ENCODE peak calls at places on chromosomes 11 and 22, in five cellular contexts. M, X, K, P and Q are unnamed samples.

GRCh38 chr11:19577849-19578619 is 134.6 kb upstream of the NAV2 start:
- DNase-seq in P (no peak), X (peak; percentile 57), M (no peak), K (no peak), Q (no peak)

GRCh38 chr22:23113847-23114720 is 27.7 kb downstream of the RSPH14 start:
- DNase-seq in M (no peak), P (no peak), K (no peak), X (no peak), Q (no peak)

GRCh38 chr22:29702025-29702930 is 17.5 kb upstream of the CABP7 start:
- DNase-seq in X (peak; percentile 41), M (no peak), K (no peak), P (no peak), Q (no peak)

GRCh38 chr11:33358150-33358831 is 101.1 kb downstream of the HIPK3 start:
- DNase-seq in M (no peak), K (no peak), X (no peak), P (no peak), Q (no peak)

GRCh38 chr11:2199466-2200341 is 28.1 kb upstream of the TH start:
- DNase-seq in X (peak; percentile 19), M (no peak), K (no peak), P (no peak), Q (no peak)

GRCh38 chr11:33696931-33697638 is 3.5 kb downstream of the C11orf91 start:
- DNase-seq in K (no peak), X (no peak), M (no peak), P (no peak), Q (no peak)

GRCh38 chr11:126450198-126450597 is 94.7 kb downstream of the ST3GAL4 start:
- DNase-seq in X (no peak), M (no peak), K (no peak), P (no peak), Q (no peak)

GRCh38 chr11:6778518-6778917 is 4.3 kb upstream of the OR2AG1 start:
- DNase-seq in M (no peak), P (no peak), X (no peak), K (no peak), Q (no peak)

GRCh38 chr22:20141186-20142077 is 9.4 kb downstream of the CCDC188 start:
- DNase-seq in K (no peak), X (no peak), M (no peak), P (no peak), Q (no peak)

GRCh38 chr11:101862410-101863233 is 52.2 kb upstream of the CEP126 start:
- DNase-seq in P (no peak), K (no peak), X (peak; percentile 15), M (no peak), Q (no peak)

GRCh38 chr11:20669833-20670684 is 673 bp downstream of the NELL1 start:
- DNase-seq in M (no peak), X (peak; percentile 67), K (no peak), P (no peak), Q (no peak)

GRCh38 chr11:73215191-73216134 is 2.6 kb upstream of the P2RY2 start:
- DNase-seq in P (no peak), K (no peak), X (no peak), M (no peak), Q (no peak)

GRCh38 chr22:49983148-49984042 is 22.8 kb downstream of the PIM3 start:
- DNase-seq in X (peak; percentile 69), P (no peak), K (no peak), M (no peak), Q (no peak)

GRCh38 chr22:43162412-43163150 is 11.2 kb downstream of the TSPO start:
- DNase-seq in M (no peak), X (no peak), P (no peak), K (no peak), Q (no peak)

GRCh38 chr22:49372530-49373288 is 455.0 kb downstream of the BRD1 start:
- DNase-seq in P (no peak), M (no peak), X (peak; percentile 67), K (peak; percentile 55), Q (no peak)

GRCh38 chr11:78815631-78816232 is 241.1 kb upstream of the NARS2 start:
- DNase-seq in X (no peak), M (no peak), P (no peak), K (no peak), Q (no peak)

GRCh38 chr22:46815896-46816721 is 53.7 kb downstream of the TBC1D22A start:
- DNase-seq in X (no peak), K (peak; percentile 48), P (no peak), M (no peak), Q (no peak)

GRCh38 chr22:42299586-42300285 is 29.3 kb upstream of the TCF20 start:
- DNase-seq in X (no peak), P (no peak), M (no peak), K (peak; percentile 63), Q (no peak)

GRCh38 chr11:20672575-20672974 is 3.2 kb downstream of the NELL1 start:
- DNase-seq in K (peak; percentile 14), P (no peak), M (no peak), X (peak; percentile 50), Q (no peak)

GRCh38 chr11:2264366-2265011 is 5.9 kb downstream of the ASCL2 start:
- DNase-seq in K (no peak), X (no peak), P (no peak), M (no peak), Q (no peak)

GRCh38 chr22:32202539-32203180 is 2.2 kb downstream of the RFPL2 start:
- DNase-seq in X (peak; percentile 78), P (no peak), M (no peak), K (peak; percentile 22), Q (no peak)

GRCh38 chr11:132206993-132207392 is 836.6 kb downstream of the NTM start:
- DNase-seq in X (no peak), M (no peak), P (no peak), K (no peak), Q (no peak)

GRCh38 chr11:17986007-17986710 is 26.7 kb downstream of the SERGEF start:
- DNase-seq in K (no peak), X (no peak), P (no peak), M (no peak), Q (no peak)

GRCh38 chr11:122091850-122092249 is 24.2 kb downstream of the BLID start:
- DNase-seq in X (no peak), P (no peak), K (no peak), M (no peak), Q (no peak)

GRCh38 chr11:19873730-19874129 is 161.1 kb downstream of the NAV2 start:
- DNase-seq in X (no peak), P (no peak), M (no peak), K (no peak), Q (no peak)

GRCh38 chr22:43050995-43051394 is 36.0 kb upstream of the PACSIN2 start:
- DNase-seq in X (no peak), M (no peak), P (peak; percentile 49), K (no peak), Q (no peak)

GRCh38 chr22:37507731-37508130 is 11.5 kb downstream of the CARD10 start:
- DNase-seq in P (no peak), X (no peak), K (no peak), M (no peak), Q (no peak)

GRCh38 chr11:70703141-70704052 is 305.1 kb downstream of the CTTN start:
- DNase-seq in P (no peak), X (no peak), M (no peak), K (no peak), Q (no peak)

GRCh38 chr11:46690702-46691101 is 9.7 kb downstream of the ARHGAP1 start:
- DNase-seq in P (no peak), M (no peak), K (no peak), X (no peak), Q (no peak)

GRCh38 chr11:6604081-6604626 is 580 bp downstream of the ILK start:
- DNase-seq in X (peak; percentile 73), P (no peak), K (peak; percentile 81), M (no peak), Q (no peak)

GRCh38 chr11:58933661-58934060 is 5.6 kb upstream of the GLYATL1 start:
- DNase-seq in M (no peak), X (no peak), K (no peak), P (no peak), Q (no peak)

GRCh38 chr11:76339217-76339616 is 41.7 kb downstream of the THAP12 start:
- DNase-seq in X (no peak), M (no peak), P (no peak), K (no peak), Q (no peak)

GRCh38 chr11:76768091-76769047 is 14.8 kb upstream of the TSKU start:
- DNase-seq in P (no peak), K (no peak), X (no peak), M (no peak), Q (no peak)

GRCh38 chr11:80107415-80107814 is 666.6 kb upstream of the TENM4 start:
- DNase-seq in K (no peak), M (no peak), X (no peak), P (no peak), Q (no peak)

GRCh38 chr22:27666272-27666997 is 135.1 kb downstream of the MN1 start:
- DNase-seq in P (no peak), M (no peak), X (no peak), K (no peak), Q (no peak)
- TF ChIP-seq POLR2AphosphoS5 in P (no peak), M (no peak), X (no peak), K (no peak), Q (no peak)

GRCh38 chr11:128940156-128940555 is 2.5 kb downstream of the TP53AIP1 start:
- DNase-seq in P (no peak), K (no peak), X (no peak), M (no peak), Q (no peak)
- TF ChIP-seq TAF1 in P (no peak), K (no peak), X (no peak), M (no peak), Q (no peak)

DNA sequence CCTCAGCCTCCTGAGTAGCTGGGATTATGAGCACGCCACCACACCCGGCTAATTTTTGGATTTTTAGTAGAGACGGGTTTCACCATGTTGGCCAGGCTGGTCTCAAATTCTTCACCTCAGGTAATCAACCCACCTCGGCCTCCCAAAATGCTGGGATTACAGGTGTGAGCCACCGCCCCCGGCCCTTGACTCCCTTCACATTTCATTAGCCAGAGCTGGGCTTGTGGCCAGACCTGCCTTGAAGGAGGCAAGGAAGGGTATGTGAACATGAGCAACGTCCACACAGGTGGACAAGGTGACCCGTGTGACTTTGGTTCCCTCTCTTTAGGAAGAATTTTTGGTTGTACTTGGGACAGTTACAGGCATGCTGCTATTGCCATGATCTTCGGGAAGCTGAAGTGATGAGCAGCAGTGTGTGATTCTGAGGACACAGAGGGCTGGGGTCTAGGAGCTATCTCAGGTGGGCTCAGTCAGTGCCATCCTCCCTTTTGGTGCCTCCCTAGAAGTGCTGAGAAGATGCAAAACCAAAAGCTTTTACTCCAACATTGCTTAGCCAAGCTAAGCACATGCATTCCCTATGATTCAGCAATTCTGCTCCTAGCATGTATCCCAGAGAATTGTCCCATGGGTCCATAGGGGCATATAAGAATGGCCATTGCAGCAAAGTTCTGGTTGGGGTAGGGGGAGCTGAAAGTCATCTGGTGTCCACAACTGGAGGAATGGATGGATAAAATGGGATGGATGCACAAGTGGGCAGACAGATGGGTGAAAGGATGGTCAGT is 6.1 kb downstream of the AP5B1 start:
- DNase-seq in K (no peak), X (no peak), P (no peak), M (no peak), Q (no peak)
- TF ChIP-seq POLR2AphosphoS5 in K (no peak), X (no peak), P (no peak), M (no peak), Q (no peak)

DNA sequence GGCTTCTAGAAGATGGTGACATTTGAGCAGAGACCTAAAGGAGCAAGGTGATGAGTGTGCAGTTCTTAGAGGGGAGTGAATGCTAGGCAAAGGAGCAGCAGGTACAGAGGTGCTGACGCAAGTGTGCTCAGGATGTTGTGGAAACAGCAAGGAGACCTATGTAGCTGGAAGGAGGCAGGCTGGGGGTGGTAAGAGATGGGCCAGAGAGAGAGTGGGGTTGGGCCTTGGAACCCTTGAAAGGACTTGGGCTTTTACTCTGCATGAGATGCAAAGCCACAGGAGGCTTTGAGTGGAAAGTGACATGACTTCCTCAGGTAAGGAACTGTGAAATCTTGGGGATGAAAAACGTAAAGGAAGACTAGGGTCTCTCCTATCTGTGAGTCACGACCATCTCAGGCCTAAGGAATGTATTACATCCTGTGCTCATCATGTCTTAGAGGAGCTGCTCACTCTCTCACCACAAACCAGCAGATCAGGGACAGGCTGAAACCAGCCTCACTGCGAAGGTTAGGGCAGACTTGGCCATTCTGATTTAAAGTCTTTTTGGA is 65.4 kb downstream of the MICAL2 start:
- DNase-seq in X (no peak), K (peak; percentile 44), M (no peak), P (no peak), Q (no peak)
- TF ChIP-seq TAF1 in X (peak; percentile 18), K (no peak), M (no peak), P (no peak), Q (no peak)